ENCODE peak calls at places on chromosome 11, in four cellular contexts. One of them, this sample, is unnamed.

GRCh38 chr11:69007978-69008381 is 5.1 kb downstream of the MRGPRF start:
- DNase-seq in left lung: no peak
- DNase-seq in IMR-90: peak; percentile 71
- DNase-seq in NCI-H1105 treated with DMSO at 0.1 percent for 48 hours: no peak
- DNase-seq in this sample: peak; percentile 94

GRCh38 chr11:46290598-46291309 is 13.3 kb downstream of the CREB3L1 start:
- DNase-seq in left lung: peak; percentile 91
- DNase-seq in IMR-90: peak; percentile 98
- DNase-seq in NCI-H1105 treated with DMSO at 0.1 percent for 48 hours: peak; percentile 3
- DNase-seq in this sample: peak; percentile 31

GRCh38 chr11:128523616-128524015 is 63.7 kb downstream of the ETS1 start:
- DNase-seq in left lung: no peak
- DNase-seq in IMR-90: peak; percentile 76
- DNase-seq in NCI-H1105 treated with DMSO at 0.1 percent for 48 hours: no peak
- DNase-seq in this sample: no peak

GRCh38 chr11:95363189-95363588 is 132.2 kb upstream of the SESN3 start:
- DNase-seq in left lung: no peak
- DNase-seq in IMR-90: no peak
- DNase-seq in NCI-H1105 treated with DMSO at 0.1 percent for 48 hours: no peak
- DNase-seq in this sample: no peak

GRCh38 chr11:66967670-66968425 is 7.3 kb upstream of the C11orf86 start:
- DNase-seq in left lung: no peak
- DNase-seq in IMR-90: peak; percentile 90
- DNase-seq in NCI-H1105 treated with DMSO at 0.1 percent for 48 hours: no peak
- DNase-seq in this sample: no peak

GRCh38 chr11:6402061-6402470 is 11.8 kb downstream of the SMPD1 start:
- DNase-seq in left lung: no peak
- DNase-seq in IMR-90: no peak
- DNase-seq in NCI-H1105 treated with DMSO at 0.1 percent for 48 hours: no peak
- DNase-seq in this sample: no peak

GRCh38 chr11:125079151-125079877 is 16.2 kb downstream of the SLC37A2 start:
- DNase-seq in left lung: no peak
- DNase-seq in IMR-90: no peak
- DNase-seq in NCI-H1105 treated with DMSO at 0.1 percent for 48 hours: no peak
- DNase-seq in this sample: no peak

GRCh38 chr11:1772270-1773130 is 8.8 kb upstream of the CTSD start:
- DNase-seq in left lung: peak; percentile 90
- DNase-seq in IMR-90: peak; percentile 91
- DNase-seq in NCI-H1105 treated with DMSO at 0.1 percent for 48 hours: no peak
- DNase-seq in this sample: no peak

GRCh38 chr11:65611028-65611757 is 2.8 kb downstream of the MAP3K11 start:
- DNase-seq in left lung: peak; percentile 85
- DNase-seq in IMR-90: no peak
- DNase-seq in NCI-H1105 treated with DMSO at 0.1 percent for 48 hours: no peak
- DNase-seq in this sample: no peak

GRCh38 chr11:102476812-102477211 is 24.2 kb upstream of the TMEM123 start:
- DNase-seq in left lung: peak; percentile 41
- DNase-seq in IMR-90: peak; percentile 22
- DNase-seq in NCI-H1105 treated with DMSO at 0.1 percent for 48 hours: peak; percentile 9
- DNase-seq in this sample: peak; percentile 31

GRCh38 chr11:68969386-68969785 is 11.4 kb downstream of the MRGPRD start:
- DNase-seq in left lung: peak; percentile 5
- DNase-seq in IMR-90: no peak
- DNase-seq in NCI-H1105 treated with DMSO at 0.1 percent for 48 hours: no peak
- DNase-seq in this sample: no peak

GRCh38 chr11:118142081-118142480 is 10.5 kb downstream of the SCN4B start:
- DNase-seq in left lung: no peak
- DNase-seq in IMR-90: no peak
- DNase-seq in NCI-H1105 treated with DMSO at 0.1 percent for 48 hours: no peak
- DNase-seq in this sample: no peak

GRCh38 chr11:111823629-111824028 is 47.8 kb downstream of the ALG9 start:
- DNase-seq in left lung: no peak
- DNase-seq in IMR-90: no peak
- DNase-seq in NCI-H1105 treated with DMSO at 0.1 percent for 48 hours: no peak
- DNase-seq in this sample: no peak

GRCh38 chr11:122192634-122193245 is 76.7 kb upstream of the BLID start:
- DNase-seq in left lung: no peak
- DNase-seq in IMR-90: peak; percentile 62
- DNase-seq in NCI-H1105 treated with DMSO at 0.1 percent for 48 hours: no peak
- DNase-seq in this sample: no peak

GRCh38 chr11:120133216-120134105 is 4.5 kb downstream of the TRIM29 start:
- DNase-seq in left lung: peak; percentile 12
- DNase-seq in IMR-90: no peak
- DNase-seq in NCI-H1105 treated with DMSO at 0.1 percent for 48 hours: no peak
- DNase-seq in this sample: no peak

GRCh38 chr11:45224766-45225165 is 61.4 kb downstream of the SYT13 start:
- DNase-seq in left lung: no peak
- DNase-seq in IMR-90: no peak
- DNase-seq in NCI-H1105 treated with DMSO at 0.1 percent for 48 hours: no peak
- DNase-seq in this sample: no peak

GRCh38 chr11:44680982-44681597 is 45.7 kb upstream of the TSPAN18 start:
- DNase-seq in left lung: no peak
- DNase-seq in IMR-90: no peak
- DNase-seq in NCI-H1105 treated with DMSO at 0.1 percent for 48 hours: no peak
- DNase-seq in this sample: no peak

GRCh38 chr11:5666396-5666780 is 18.5 kb downstream of the TRIM5 start:
- DNase-seq in left lung: no peak
- DNase-seq in IMR-90: peak; percentile 20
- DNase-seq in NCI-H1105 treated with DMSO at 0.1 percent for 48 hours: no peak
- DNase-seq in this sample: no peak

GRCh38 chr11:126355926-126356897 is 726 bp downstream of the ST3GAL4 start:
- DNase-seq in left lung: peak; percentile 49
- DNase-seq in IMR-90: no peak
- DNase-seq in NCI-H1105 treated with DMSO at 0.1 percent for 48 hours: no peak
- DNase-seq in this sample: peak; percentile 47

GRCh38 chr11:2790581-2790925 is 90.8 kb upstream of the KCNQ1OT1 start:
- DNase-seq in left lung: peak; percentile 26
- DNase-seq in IMR-90: no peak
- DNase-seq in NCI-H1105 treated with DMSO at 0.1 percent for 48 hours: no peak
- DNase-seq in this sample: no peak

GRCh38 chr11:15969701-15970329 is 386.5 kb downstream of the SOX6 start:
- DNase-seq in left lung: no peak
- DNase-seq in IMR-90: peak; percentile 91
- DNase-seq in NCI-H1105 treated with DMSO at 0.1 percent for 48 hours: peak; percentile 53
- DNase-seq in this sample: no peak

GRCh38 chr11:17277024-17277584 is 565 bp downstream of the NUCB2 start:
- DNase-seq in left lung: no peak
- DNase-seq in IMR-90: peak; percentile 63
- DNase-seq in NCI-H1105 treated with DMSO at 0.1 percent for 48 hours: peak; percentile 66
- DNase-seq in this sample: peak; percentile 65

GRCh38 chr11:3095712-3096361 is 38.6 kb upstream of the CARS1 start:
- DNase-seq in left lung: no peak
- DNase-seq in IMR-90: peak; percentile 91
- DNase-seq in NCI-H1105 treated with DMSO at 0.1 percent for 48 hours: no peak
- DNase-seq in this sample: no peak

GRCh38 chr11:31823372-31824371 is 12.6 kb upstream of the PAX6 start:
- DNase-seq in left lung: no peak
- DNase-seq in IMR-90: no peak
- DNase-seq in NCI-H1105 treated with DMSO at 0.1 percent for 48 hours: no peak
- DNase-seq in this sample: no peak

GRCh38 chr11:71453911-71454304 is 905 bp downstream of the NADSYN1 start:
- DNase-seq in left lung: no peak
- DNase-seq in IMR-90: no peak
- DNase-seq in NCI-H1105 treated with DMSO at 0.1 percent for 48 hours: no peak
- DNase-seq in this sample: no peak

GRCh38 chr11:67082071-67082791 is 25.6 kb downstream of the RHOD start:
- DNase-seq in left lung: no peak
- DNase-seq in IMR-90: no peak
- DNase-seq in NCI-H1105 treated with DMSO at 0.1 percent for 48 hours: no peak
- DNase-seq in this sample: no peak

GRCh38 chr11:45089845-45090499 is 56.5 kb upstream of the PRDM11 start:
- DNase-seq in left lung: no peak
- DNase-seq in IMR-90: peak; percentile 37
- DNase-seq in NCI-H1105 treated with DMSO at 0.1 percent for 48 hours: no peak
- DNase-seq in this sample: peak; percentile 62

GRCh38 chr11:107719062-107719461 is 7.2 kb upstream of the SLN start:
- DNase-seq in left lung: no peak
- DNase-seq in IMR-90: no peak
- DNase-seq in NCI-H1105 treated with DMSO at 0.1 percent for 48 hours: no peak
- DNase-seq in this sample: peak; percentile 1

GRCh38 chr11:112134473-112134872 is 29.4 kb downstream of the IL18 start:
- DNase-seq in left lung: no peak
- DNase-seq in IMR-90: no peak
- DNase-seq in NCI-H1105 treated with DMSO at 0.1 percent for 48 hours: no peak
- DNase-seq in this sample: no peak

GRCh38 chr11:19511413-19512183 is 201.0 kb upstream of the NAV2 start:
- DNase-seq in left lung: no peak
- DNase-seq in IMR-90: no peak
- DNase-seq in NCI-H1105 treated with DMSO at 0.1 percent for 48 hours: peak; percentile 74
- DNase-seq in this sample: peak; percentile 57

GRCh38 chr11:88410636-88411035 is 73.1 kb upstream of the CTSC start:
- DNase-seq in left lung: no peak
- DNase-seq in IMR-90: no peak
- DNase-seq in NCI-H1105 treated with DMSO at 0.1 percent for 48 hours: no peak
- DNase-seq in this sample: no peak

GRCh38 chr11:59418151-59418550 is 8.1 kb downstream of the OR5A2 start:
- DNase-seq in left lung: no peak
- DNase-seq in IMR-90: no peak
- DNase-seq in NCI-H1105 treated with DMSO at 0.1 percent for 48 hours: no peak
- DNase-seq in this sample: no peak

This sample was measured in NCI-H146.